ENCODE peak calls at places on chromosomes 13 and 19, in five cellular contexts. A is natural killer cell; X is left ventricle myocardium superior; U is activated T-cell treated with anti-CD3 and anti-CD28 coated beads, Interleukin-2, amount 50 U/mL, for 4 hours; N is pancreas. V is an unnamed sample.

GRCh38 chr19:44757057-44757734 is 8.7 kb downstream of the BCL3 start:
- ATAC-seq in A (no peak), X (peak), U (no peak), N (no peak), V (no peak)

GRCh38 chr19:40802300-40803169 is 3.5 kb downstream of the EGLN2 start:
- ATAC-seq in A (no peak), X (peak), U (no peak), N (no peak), V (no peak)

GRCh38 chr19:22256856-22257255 is 29.4 kb upstream of the ZNF729 start:
- ATAC-seq in A (no peak), X (no peak), U (no peak), N (no peak), V (no peak)

GRCh38 chr13:19845758-19846157 is 17.7 kb downstream of the ZMYM5 start:
- ATAC-seq in A (peak), X (peak), U (peak), N (peak), V (peak)

GRCh38 chr19:2477732-2478191 is 1.8 kb downstream of the GADD45B start:
- ATAC-seq in A (no peak), X (no peak), U (no peak), N (no peak), V (no peak)

GRCh38 chr19:13143135-13143534 is 7.0 kb downstream of the STX10 start:
- ATAC-seq in A (no peak), X (no peak), U (no peak), N (no peak), V (no peak)

GRCh38 chr19:306151-306900 is 15.1 kb upstream of the PLPP2 start:
- ATAC-seq in A (no peak), X (no peak), U (no peak), N (no peak), V (no peak)

GRCh38 chr19:53520547-53521372 is 17.2 kb upstream of the ZNF331 start:
- ATAC-seq in A (peak), X (peak), U (peak), N (peak), V (peak)

V was measured in activated T-helper 17 cell treated with anti-CD3 and anti-CD28 coated beads, Interleukin-2, amount 50 U/mL, for 72 hours.